ENCODE peak calls at places on chromosomes 4 and X, in seven cellular contexts. One of them, this sample, is unnamed.

GRCh38 chrX:38768079-38768478 is 33.2 kb upstream of the MID1IP1 start:
- DNase-seq in EH: peak; percentile 43
- DNase-seq in H9: no peak
- DNase-seq in cardiac fibroblast: peak; percentile 56
- DNase-seq in NCI-H510A treated with DMSO at 0.1 percent for 48 hours: peak; percentile 8
- DNase-seq in substantia nigra: no peak
- DNase-seq in AG04450: peak; percentile 6
- DNase-seq in this sample: no peak

GRCh38 chr4:142475663-142476062 is 370.4 kb downstream of the INPP4B start:
- DNase-seq in AG04450: no peak
- DNase-seq in EH: peak; percentile 28
- DNase-seq in substantia nigra: no peak
- DNase-seq in cardiac fibroblast: peak; percentile 66
- DNase-seq in H9: no peak
- DNase-seq in NCI-H510A treated with DMSO at 0.1 percent for 48 hours: peak; percentile 76
- DNase-seq in this sample: no peak

GRCh38 chr4:177569443-177569842 is 127.2 kb upstream of the AGA start:
- DNase-seq in cardiac fibroblast: no peak
- DNase-seq in substantia nigra: no peak
- DNase-seq in H9: no peak
- DNase-seq in NCI-H510A treated with DMSO at 0.1 percent for 48 hours: no peak
- DNase-seq in EH: peak; percentile 69
- DNase-seq in AG04450: peak; percentile 41
- DNase-seq in this sample: no peak

GRCh38 chr4:71827811-71828210 is 43.9 kb upstream of the GC start:
- DNase-seq in cardiac fibroblast: no peak
- DNase-seq in H9: peak; percentile 36
- DNase-seq in NCI-H510A treated with DMSO at 0.1 percent for 48 hours: no peak
- DNase-seq in AG04450: no peak
- DNase-seq in substantia nigra: no peak
- DNase-seq in EH: no peak
- DNase-seq in this sample: no peak

GRCh38 chr4:118286685-118287084 is 66.1 kb downstream of the PRSS12 start:
- DNase-seq in substantia nigra: no peak
- DNase-seq in AG04450: no peak
- DNase-seq in EH: no peak
- DNase-seq in NCI-H510A treated with DMSO at 0.1 percent for 48 hours: no peak
- DNase-seq in cardiac fibroblast: no peak
- DNase-seq in H9: no peak
- DNase-seq in this sample: no peak

GRCh38 chrX:23344208-23344903 is 9.7 kb downstream of the PTCHD1 start:
- DNase-seq in cardiac fibroblast: no peak
- DNase-seq in substantia nigra: no peak
- DNase-seq in AG04450: no peak
- DNase-seq in NCI-H510A treated with DMSO at 0.1 percent for 48 hours: no peak
- DNase-seq in EH: no peak
- DNase-seq in H9: peak; percentile 38
- DNase-seq in this sample: no peak

GRCh38 chr4:2265113-2266110 is 3.5 kb upstream of the MXD4 start:
- DNase-seq in EH: no peak
- DNase-seq in NCI-H510A treated with DMSO at 0.1 percent for 48 hours: no peak
- DNase-seq in substantia nigra: no peak
- DNase-seq in AG04450: no peak
- DNase-seq in H9: no peak
- DNase-seq in cardiac fibroblast: no peak
- DNase-seq in this sample: no peak

GRCh38 chr4:54988655-54989054 is 136.7 kb downstream of the KDR start:
- DNase-seq in cardiac fibroblast: no peak
- DNase-seq in AG04450: no peak
- DNase-seq in EH: no peak
- DNase-seq in NCI-H510A treated with DMSO at 0.1 percent for 48 hours: no peak
- DNase-seq in H9: no peak
- DNase-seq in substantia nigra: no peak
- DNase-seq in this sample: no peak

GRCh38 chrX:24426340-24426913 is 38.7 kb upstream of the PDK3 start:
- DNase-seq in substantia nigra: no peak
- DNase-seq in NCI-H510A treated with DMSO at 0.1 percent for 48 hours: peak; percentile 1
- DNase-seq in cardiac fibroblast: peak; percentile 18
- DNase-seq in AG04450: no peak
- DNase-seq in H9: no peak
- DNase-seq in EH: peak; percentile 13
- DNase-seq in this sample: no peak

GRCh38 chr4:65341557-65341956 is 328.7 kb downstream of the EPHA5 start:
- DNase-seq in cardiac fibroblast: no peak
- DNase-seq in NCI-H510A treated with DMSO at 0.1 percent for 48 hours: no peak
- DNase-seq in H9: no peak
- DNase-seq in EH: no peak
- DNase-seq in substantia nigra: no peak
- DNase-seq in AG04450: no peak
- DNase-seq in this sample: no peak

GRCh38 chr4:8587469-8588195 is 4.9 kb upstream of the CPZ start:
- DNase-seq in substantia nigra: no peak
- DNase-seq in H9: no peak
- DNase-seq in NCI-H510A treated with DMSO at 0.1 percent for 48 hours: no peak
- DNase-seq in cardiac fibroblast: no peak
- DNase-seq in AG04450: no peak
- DNase-seq in EH: no peak
- DNase-seq in this sample: no peak

GRCh38 chr4:79445371-79445781 is 37.3 kb upstream of the GK2 start:
- DNase-seq in H9: no peak
- DNase-seq in NCI-H510A treated with DMSO at 0.1 percent for 48 hours: peak; percentile 82
- DNase-seq in cardiac fibroblast: no peak
- DNase-seq in AG04450: no peak
- DNase-seq in substantia nigra: no peak
- DNase-seq in EH: no peak
- DNase-seq in this sample: no peak

GRCh38 chr4:61214680-61215079 is 14.6 kb downstream of the ADGRL3 start:
- DNase-seq in EH: no peak
- DNase-seq in NCI-H510A treated with DMSO at 0.1 percent for 48 hours: no peak
- DNase-seq in H9: no peak
- DNase-seq in AG04450: no peak
- DNase-seq in substantia nigra: no peak
- DNase-seq in cardiac fibroblast: no peak
- DNase-seq in this sample: no peak

GRCh38 chr4:10192331-10192730 is 75.7 kb upstream of the WDR1 start:
- DNase-seq in cardiac fibroblast: no peak
- DNase-seq in EH: no peak
- DNase-seq in H9: no peak
- DNase-seq in substantia nigra: no peak
- DNase-seq in NCI-H510A treated with DMSO at 0.1 percent for 48 hours: no peak
- DNase-seq in AG04450: no peak
- DNase-seq in this sample: peak; percentile 14

GRCh38 chr4:70613893-70614572 is 14.5 kb upstream of the ENAM start:
- DNase-seq in NCI-H510A treated with DMSO at 0.1 percent for 48 hours: peak; percentile 33
- DNase-seq in AG04450: no peak
- DNase-seq in cardiac fibroblast: peak; percentile 33
- DNase-seq in substantia nigra: no peak
- DNase-seq in EH: peak; percentile 3
- DNase-seq in H9: no peak
- DNase-seq in this sample: no peak

GRCh38 chrX:75038925-75039324 is 113.7 kb upstream of the NEXMIF start:
- DNase-seq in H9: no peak
- DNase-seq in EH: peak; percentile 35
- DNase-seq in AG04450: no peak
- DNase-seq in cardiac fibroblast: peak; percentile 50
- DNase-seq in substantia nigra: no peak
- DNase-seq in NCI-H510A treated with DMSO at 0.1 percent for 48 hours: no peak
- DNase-seq in this sample: no peak

GRCh38 chr4:109302366-109303140 is at the start of gene COL25A1:
- DNase-seq in cardiac fibroblast: peak; percentile 13
- DNase-seq in AG04450: no peak
- DNase-seq in H9: peak; percentile 97
- DNase-seq in substantia nigra: no peak
- DNase-seq in NCI-H510A treated with DMSO at 0.1 percent for 48 hours: peak; percentile 34
- DNase-seq in EH: peak; percentile 40
- DNase-seq in this sample: peak; percentile 31

GRCh38 chr4:40720931-40721330 is 28.8 kb upstream of the NSUN7 start:
- DNase-seq in EH: no peak
- DNase-seq in H9: no peak
- DNase-seq in cardiac fibroblast: no peak
- DNase-seq in AG04450: no peak
- DNase-seq in substantia nigra: no peak
- DNase-seq in NCI-H510A treated with DMSO at 0.1 percent for 48 hours: no peak
- DNase-seq in this sample: no peak

GRCh38 chr4:147787204-147787603 is 55.3 kb downstream of the ARHGAP10 start:
- DNase-seq in substantia nigra: no peak
- DNase-seq in EH: peak; percentile 84
- DNase-seq in cardiac fibroblast: peak; percentile 61
- DNase-seq in NCI-H510A treated with DMSO at 0.1 percent for 48 hours: no peak
- DNase-seq in AG04450: no peak
- DNase-seq in H9: no peak
- DNase-seq in this sample: no peak

GRCh38 chrX:102154218-102154860 is 1.4 kb downstream of the BEX5 start:
- DNase-seq in cardiac fibroblast: no peak
- DNase-seq in EH: no peak
- DNase-seq in H9: peak; percentile 43
- DNase-seq in NCI-H510A treated with DMSO at 0.1 percent for 48 hours: peak; percentile 17
- DNase-seq in AG04450: no peak
- DNase-seq in substantia nigra: peak; percentile 1
- DNase-seq in this sample: peak; percentile 17

GRCh38 chr4:143986173-143986572 is 33.0 kb downstream of the GYPB start:
- DNase-seq in cardiac fibroblast: no peak
- DNase-seq in H9: peak; percentile 40
- DNase-seq in EH: no peak
- DNase-seq in NCI-H510A treated with DMSO at 0.1 percent for 48 hours: no peak
- DNase-seq in AG04450: no peak
- DNase-seq in substantia nigra: no peak
- DNase-seq in this sample: no peak

GRCh38 chr4:95998311-95998710 is 158.4 kb downstream of the PDHA2 start:
- DNase-seq in AG04450: no peak
- DNase-seq in substantia nigra: no peak
- DNase-seq in cardiac fibroblast: peak; percentile 53
- DNase-seq in EH: no peak
- DNase-seq in NCI-H510A treated with DMSO at 0.1 percent for 48 hours: no peak
- DNase-seq in H9: no peak
- DNase-seq in this sample: no peak

GRCh38 chrX:131783555-131784338 is 239.4 kb upstream of the STK26 start:
- DNase-seq in cardiac fibroblast: no peak
- DNase-seq in EH: no peak
- DNase-seq in AG04450: no peak
- DNase-seq in H9: no peak
- DNase-seq in substantia nigra: peak; percentile 66
- DNase-seq in NCI-H510A treated with DMSO at 0.1 percent for 48 hours: no peak
- DNase-seq in this sample: peak; percentile 88

GRCh38 chrX:46713672-46714487 is 45.0 kb downstream of the SLC9A7 start:
- DNase-seq in substantia nigra: no peak
- DNase-seq in AG04450: peak; percentile 6
- DNase-seq in cardiac fibroblast: no peak
- DNase-seq in NCI-H510A treated with DMSO at 0.1 percent for 48 hours: no peak
- DNase-seq in EH: peak; percentile 75
- DNase-seq in H9: no peak
- DNase-seq in this sample: no peak

GRCh38 chr4:90071289-90072235 is 55.6 kb upstream of the CCSER1 start:
- DNase-seq in H9: no peak
- DNase-seq in cardiac fibroblast: no peak
- DNase-seq in NCI-H510A treated with DMSO at 0.1 percent for 48 hours: no peak
- DNase-seq in EH: no peak
- DNase-seq in substantia nigra: no peak
- DNase-seq in AG04450: no peak
- DNase-seq in this sample: no peak

GRCh38 chr4:6764976-6765620 is 17.4 kb upstream of the KIAA0232 start:
- DNase-seq in H9: no peak
- DNase-seq in NCI-H510A treated with DMSO at 0.1 percent for 48 hours: no peak
- DNase-seq in AG04450: no peak
- DNase-seq in substantia nigra: no peak
- DNase-seq in cardiac fibroblast: no peak
- DNase-seq in EH: no peak
- DNase-seq in this sample: no peak

GRCh38 chr4:109303141-109303499 is 662 bp upstream of the COL25A1 start:
- DNase-seq in EH: peak; percentile 46
- DNase-seq in H9: no peak
- DNase-seq in cardiac fibroblast: no peak
- DNase-seq in substantia nigra: no peak
- DNase-seq in NCI-H510A treated with DMSO at 0.1 percent for 48 hours: no peak
- DNase-seq in AG04450: no peak
- DNase-seq in this sample: no peak

GRCh38 chr4:93466440-93466839 is 362.1 kb upstream of the ATOH1 start:
- DNase-seq in substantia nigra: no peak
- DNase-seq in EH: no peak
- DNase-seq in cardiac fibroblast: no peak
- DNase-seq in AG04450: no peak
- DNase-seq in NCI-H510A treated with DMSO at 0.1 percent for 48 hours: no peak
- DNase-seq in H9: peak; percentile 33
- DNase-seq in this sample: no peak